ENCODE peak calls at places on chromosomes 16 and 17, in four cellular contexts. B is esophagus muscularis mucosa, M is K562, R is stomach. V is an unnamed sample.

GRCh38 chr17:77832180-77832560 is 126.3 kb upstream of the TNRC6C start:
- DNase-seq in B (no peak), M (no peak), R (no peak), V (peak; percentile 40)

GRCh38 chr17:76076765-76077581 is 2.0 kb upstream of the ZACN start:
- DNase-seq in R (no peak), M (no peak), B (no peak), V (no peak)

GRCh38 chr17:75610103-75610984 is 22.7 kb downstream of the MYO15B start:
- DNase-seq in R (peak; percentile 46), M (no peak), B (no peak), V (no peak)

GRCh38 chr16:71883193-71883848 is 661 bp downstream of the ZNF821 start:
- DNase-seq in M (peak; percentile 37), R (no peak), B (no peak), V (peak; percentile 77)

GRCh38 chr17:63405741-63406261 is 40.3 kb downstream of the CYB561 start:
- DNase-seq in R (no peak), B (no peak), M (peak; percentile 42), V (no peak)

GRCh38 chr17:49434821-49435581 is 20.3 kb upstream of the PHB1 start:
- DNase-seq in R (peak; percentile 49), M (peak; percentile 95), B (no peak), V (no peak)

GRCh38 chr16:89052824-89053724 is 40.6 kb upstream of the ACSF3 start:
- DNase-seq in M (peak; percentile 76), R (peak; percentile 88), B (no peak), V (no peak)

GRCh38 chr17:75516255-75516618 is at the start of gene TSEN54:
- DNase-seq in B (peak; percentile 96), M (peak; percentile 91), R (peak; percentile 96), V (peak; percentile 96)

GRCh38 chr17:76546556-76547182 is 6.8 kb downstream of the PRCD start:
- DNase-seq in B (no peak), R (peak; percentile 62), M (no peak), V (no peak)

GRCh38 chr17:52027620-52028019 is 130.9 kb downstream of the CA10 start:
- DNase-seq in M (no peak), R (no peak), B (no peak), V (no peak)

GRCh38 chr17:79615446-79615845 is 4.6 kb upstream of the RBFOX3 start:
- DNase-seq in B (no peak), M (no peak), R (no peak), V (peak; percentile 14)

GRCh38 chr16:84881702-84882521 is 62.1 kb downstream of the CRISPLD2 start:
- DNase-seq in R (no peak), B (no peak), M (peak; percentile 76), V (no peak)

GRCh38 chr16:79845006-79845733 is 244.6 kb upstream of the MAF start:
- DNase-seq in M (no peak), R (no peak), B (no peak), V (no peak)

GRCh38 chr17:73401911-73402310 is 90.1 kb upstream of the CDC42EP4 start:
- DNase-seq in B (no peak), R (no peak), M (peak; percentile 56), V (no peak)

GRCh38 chr16:57500578-57501111 is 14.4 kb upstream of the DOK4 start:
- DNase-seq in R (no peak), B (no peak), M (no peak), V (peak; percentile 50)

GRCh38 chr16:78094998-78095397 is 4.5 kb upstream of the WWOX start:
- DNase-seq in B (no peak), R (no peak), M (no peak), V (no peak)

GRCh38 chr16:78096386-78096785 is 3.1 kb upstream of the WWOX start:
- DNase-seq in R (no peak), B (no peak), M (no peak), V (no peak)

GRCh38 chr16:78091419-78091818 is 8.0 kb upstream of the WWOX start:
- DNase-seq in B (no peak), M (no peak), R (no peak), V (no peak)

GRCh38 chr16:78092755-78093154 is 6.7 kb upstream of the WWOX start:
- DNase-seq in M (no peak), B (no peak), R (no peak), V (no peak)

DNA sequence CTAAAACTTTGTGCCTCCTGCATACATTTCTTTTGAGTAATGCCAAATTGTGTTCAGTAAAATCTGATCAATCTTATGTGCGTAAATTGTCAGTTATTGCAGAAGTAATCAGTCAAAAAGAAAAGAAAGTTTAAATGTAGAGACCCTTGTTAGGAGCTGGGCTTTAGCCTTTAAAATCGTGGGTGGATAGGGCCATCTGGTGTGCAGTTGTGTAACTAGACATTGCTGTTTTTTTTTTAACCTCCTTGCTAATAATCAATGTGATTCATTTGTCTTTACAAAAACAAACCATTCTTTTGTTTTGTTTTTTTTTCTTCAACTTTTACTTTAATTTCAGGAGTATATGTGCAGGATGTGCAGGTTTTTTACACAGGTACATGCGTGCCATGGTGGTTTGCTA is 5.3 kb upstream of the WWOX start:
- DNase-seq in B (no peak), R (no peak), M (no peak), V (no peak)
- TF ChIP-seq CTCF in B (no peak), R (no peak), M (no peak), V (no peak)

GRCh38 chr17:61261001-61261587 is 138.5 kb upstream of the TBX2 start:
- DNase-seq in B (no peak), R (no peak), M (no peak), V (no peak)

GRCh38 chr17:61265397-61265796 is 134.2 kb upstream of the TBX2 start:
- DNase-seq in B (no peak), M (no peak), R (no peak), V (no peak)

GRCh38 chr17:61259360-61259759 is 140.3 kb upstream of the TBX2 start:
- DNase-seq in R (no peak), B (no peak), M (no peak), V (no peak)

GRCh38 chr17:61255609-61256008 is 144.0 kb upstream of the TBX2 start:
- DNase-seq in M (no peak), R (no peak), B (no peak), V (no peak)

GRCh38 chr17:61260061-61260797 is 139.4 kb upstream of the TBX2 start:
- DNase-seq in M (no peak), B (no peak), R (no peak), V (no peak)
- TF ChIP-seq POLR2AphosphoS5 in M (no peak), B (peak; percentile 68), R (no peak), V (no peak)

GRCh38 chr16:19098173-19098572 is 15.6 kb upstream of the ITPRIPL2 start:
- DNase-seq in M (no peak), R (no peak), B (no peak), V (no peak)
- TF ChIP-seq EP300 in M (no peak), R (no peak), B (no peak), V (no peak)

GRCh38 chr16:77786448-77786847 is 1.9 kb upstream of the VAT1L start:
- DNase-seq in B (no peak), M (no peak), R (no peak), V (no peak)

GRCh38 chr16:77782694-77783093 is 5.7 kb upstream of the VAT1L start:
- DNase-seq in M (peak; percentile 14), B (no peak), R (no peak), V (no peak)

GRCh38 chr16:77787452-77787851 is 912 bp upstream of the VAT1L start:
- DNase-seq in R (no peak), B (no peak), M (no peak), V (no peak)

GRCh38 chr16:77785365-77785764 is 3.0 kb upstream of the VAT1L start:
- DNase-seq in M (no peak), R (no peak), B (no peak), V (no peak)

DNA sequence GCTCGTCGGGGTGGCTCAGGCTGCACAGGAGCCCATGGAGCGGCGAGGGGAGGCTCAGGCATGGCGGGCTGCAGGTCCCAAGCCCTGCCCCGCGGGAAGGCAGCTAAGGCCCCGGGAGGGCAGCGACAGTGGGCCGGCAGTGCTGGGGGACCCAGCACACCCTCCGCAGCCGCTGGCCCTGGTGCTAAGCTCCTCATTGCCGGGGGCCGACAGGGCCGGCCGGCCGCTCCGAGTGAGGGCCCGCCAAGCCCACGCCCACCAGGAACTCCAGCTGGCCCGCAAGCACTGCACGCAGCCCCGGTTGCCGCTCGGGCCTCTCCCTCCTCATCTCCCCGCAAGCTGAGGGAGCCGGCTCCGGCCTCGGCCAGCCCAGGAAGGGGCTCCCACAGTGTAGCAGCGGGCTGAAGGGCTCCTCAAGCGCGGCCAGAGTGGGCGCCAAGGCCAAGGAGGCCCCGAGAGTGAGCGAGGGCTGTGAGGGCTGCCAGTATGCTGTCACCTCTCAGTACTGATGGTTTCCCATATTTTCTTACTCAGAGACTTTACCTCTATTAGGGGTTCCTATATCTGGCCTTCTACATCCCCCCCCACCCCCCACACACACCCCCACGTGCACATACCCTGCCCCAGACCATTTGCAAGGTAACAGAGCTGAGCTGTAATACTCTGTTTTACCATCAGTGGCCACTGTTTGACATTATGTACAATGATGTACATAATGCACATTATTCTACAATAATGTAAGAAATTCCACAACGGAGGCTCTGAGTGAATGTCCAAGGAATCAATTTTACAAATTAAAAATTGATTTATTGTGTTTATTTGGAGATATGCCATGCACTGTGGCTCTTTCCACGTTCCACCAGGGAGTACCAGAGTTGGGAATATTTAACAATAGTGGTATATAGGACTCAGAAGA is 3.7 kb upstream of the VAT1L start:
- DNase-seq in R (no peak), B (no peak), M (peak; percentile 15), V (no peak)
- TF ChIP-seq CTCF in R (no peak), B (peak; percentile 20), M (peak; percentile 17), V (no peak)